ENCODE peak calls at places on chromosomes 6 and 20, in four cellular contexts. One of them, this sample, is unnamed.

GRCh38 chr20:137668-138131 is 4.7 kb upstream of the DEFB126 start:
- DNase-seq in T-helper 2 cell: no peak
- DNase-seq in DMS79: no peak
- DNase-seq in AML-193: no peak
- DNase-seq in this sample: no peak

GRCh38 chr20:53445276-53445675 is 148.4 kb downstream of the ZNF217 start:
- DNase-seq in AML-193: no peak
- DNase-seq in T-helper 2 cell: no peak
- DNase-seq in DMS79: no peak
- DNase-seq in this sample: peak

GRCh38 chr20:44959082-44959895 is 908 bp downstream of the TOMM34 start:
- DNase-seq in AML-193: no peak
- DNase-seq in T-helper 2 cell: peak
- DNase-seq in DMS79: no peak
- DNase-seq in this sample: peak

GRCh38 chr6:129695373-129696027 is 14.5 kb downstream of the ARHGAP18 start:
- DNase-seq in AML-193: no peak
- DNase-seq in DMS79: no peak
- DNase-seq in T-helper 2 cell: no peak
- DNase-seq in this sample: no peak

GRCh38 chr20:36461600-36462439 is 79.5 kb upstream of the MYL9 start:
- DNase-seq in DMS79: no peak
- DNase-seq in T-helper 2 cell: peak
- DNase-seq in AML-193: peak
- DNase-seq in this sample: peak

GRCh38 chr6:133041020-133041419 is 200.1 kb upstream of the EYA4 start:
- DNase-seq in DMS79: no peak
- DNase-seq in T-helper 2 cell: no peak
- DNase-seq in AML-193: no peak
- DNase-seq in this sample: no peak

GRCh38 chr6:13866291-13866690 is 51.9 kb upstream of the MCUR1 start:
- DNase-seq in AML-193: no peak
- DNase-seq in T-helper 2 cell: no peak
- DNase-seq in DMS79: no peak
- DNase-seq in this sample: no peak

GRCh38 chr20:50305636-50306477 is 115.2 kb downstream of the CEBPB start:
- DNase-seq in T-helper 2 cell: no peak
- DNase-seq in DMS79: no peak
- DNase-seq in AML-193: no peak
- DNase-seq in this sample: no peak

GRCh38 chr6:44386364-44386928 is 1.1 kb upstream of the CDC5L start:
- DNase-seq in T-helper 2 cell: no peak
- DNase-seq in AML-193: no peak
- DNase-seq in DMS79: peak
- DNase-seq in this sample: peak

GRCh38 chr6:158311193-158311592 is 1.1 kb upstream of the TULP4 start:
- DNase-seq in T-helper 2 cell: no peak
- DNase-seq in DMS79: no peak
- DNase-seq in AML-193: no peak
- DNase-seq in this sample: no peak

GRCh38 chr20:9223296-9223695 is 154.4 kb downstream of the PLCB4 start:
- DNase-seq in DMS79: no peak
- DNase-seq in T-helper 2 cell: no peak
- DNase-seq in AML-193: no peak
- DNase-seq in this sample: no peak

GRCh38 chr6:127812985-127813681 is 87.7 kb downstream of the THEMIS start:
- DNase-seq in AML-193: no peak
- DNase-seq in DMS79: no peak
- DNase-seq in T-helper 2 cell: no peak
- DNase-seq in this sample: peak

GRCh38 chr20:40683221-40683893 is 5.7 kb downstream of the MAFB start:
- DNase-seq in T-helper 2 cell: no peak
- DNase-seq in AML-193: no peak
- DNase-seq in DMS79: no peak
- DNase-seq in this sample: peak

GRCh38 chr6:37643851-37644672 is 53.6 kb downstream of the MDGA1 start:
- DNase-seq in T-helper 2 cell: no peak
- DNase-seq in DMS79: no peak
- DNase-seq in AML-193: no peak
- DNase-seq in this sample: no peak

GRCh38 chr6:13617066-13617465 is 1.9 kb downstream of the NOL7 start:
- DNase-seq in DMS79: no peak
- DNase-seq in AML-193: no peak
- DNase-seq in T-helper 2 cell: no peak
- DNase-seq in this sample: no peak

GRCh38 chr20:64103871-64104666 is 3.3 kb downstream of the NPBWR2 start:
- DNase-seq in DMS79: no peak
- DNase-seq in AML-193: no peak
- DNase-seq in T-helper 2 cell: peak
- DNase-seq in this sample: no peak

GRCh38 chr20:62666736-62667529 is 24.6 kb downstream of the SLCO4A1 start:
- DNase-seq in AML-193: no peak
- DNase-seq in T-helper 2 cell: no peak
- DNase-seq in DMS79: peak
- DNase-seq in this sample: no peak

This sample was measured in AG20443.